ENCODE peak calls at places on chromosomes 1 and 21, in nine cellular contexts. One of them, this sample, is unnamed.

GRCh38 chr1:184499626-184500025 is 112.8 kb downstream of the C1orf21 start:
- DNase-seq in neural progenitor cell: peak; percentile 53
- DNase-seq in A549: no peak
- DNase-seq in H9: no peak
- DNase-seq in OCI-LY7: no peak
- DNase-seq in Peyer's patch: no peak
- DNase-seq in heart right ventricle: no peak
- DNase-seq in A673: no peak
- DNase-seq in stomach: no peak
- DNase-seq in this sample: no peak

GRCh38 chr1:202122639-202123335 is at the start of gene GPR37L1:
- DNase-seq in Peyer's patch: no peak
- DNase-seq in OCI-LY7: no peak
- DNase-seq in A673: no peak
- DNase-seq in stomach: peak; percentile 77
- DNase-seq in heart right ventricle: no peak
- DNase-seq in H9: peak; percentile 92
- DNase-seq in neural progenitor cell: peak; percentile 91
- DNase-seq in A549: peak; percentile 64
- DNase-seq in this sample: no peak

GRCh38 chr1:1544544-1544943 is 4.1 kb upstream of the TMEM240 start:
- DNase-seq in H9: no peak
- DNase-seq in A673: no peak
- DNase-seq in stomach: no peak
- DNase-seq in heart right ventricle: no peak
- DNase-seq in A549: no peak
- DNase-seq in Peyer's patch: no peak
- DNase-seq in OCI-LY7: no peak
- DNase-seq in neural progenitor cell: no peak
- DNase-seq in this sample: no peak

GRCh38 chr1:61561666-61562065 is 163.3 kb downstream of the TM2D1 start:
- DNase-seq in OCI-LY7: no peak
- DNase-seq in A673: no peak
- DNase-seq in neural progenitor cell: no peak
- DNase-seq in stomach: no peak
- DNase-seq in A549: no peak
- DNase-seq in Peyer's patch: no peak
- DNase-seq in H9: no peak
- DNase-seq in heart right ventricle: no peak
- DNase-seq in this sample: no peak

GRCh38 chr1:245197911-245198379 is 43.2 kb downstream of the KIF26B start:
- DNase-seq in heart right ventricle: no peak
- DNase-seq in H9: no peak
- DNase-seq in A549: no peak
- DNase-seq in Peyer's patch: no peak
- DNase-seq in neural progenitor cell: no peak
- DNase-seq in A673: peak; percentile 3
- DNase-seq in OCI-LY7: no peak
- DNase-seq in stomach: no peak
- DNase-seq in this sample: no peak

GRCh38 chr1:192945417-192946130 is 113.6 kb downstream of the UCHL5 start:
- DNase-seq in stomach: no peak
- DNase-seq in Peyer's patch: no peak
- DNase-seq in OCI-LY7: no peak
- DNase-seq in A549: no peak
- DNase-seq in neural progenitor cell: no peak
- DNase-seq in A673: no peak
- DNase-seq in H9: no peak
- DNase-seq in heart right ventricle: no peak
- DNase-seq in this sample: no peak

GRCh38 chr1:11944358-11944981 is 10.0 kb downstream of the PLOD1 start:
- DNase-seq in OCI-LY7: no peak
- DNase-seq in A549: no peak
- DNase-seq in A673: peak; percentile 93
- DNase-seq in Peyer's patch: no peak
- DNase-seq in heart right ventricle: no peak
- DNase-seq in stomach: no peak
- DNase-seq in H9: peak; percentile 80
- DNase-seq in neural progenitor cell: peak; percentile 53
- DNase-seq in this sample: no peak

GRCh38 chr1:62978056-62978455 is 194.1 kb downstream of the ATG4C start:
- DNase-seq in H9: no peak
- DNase-seq in neural progenitor cell: no peak
- DNase-seq in stomach: no peak
- DNase-seq in heart right ventricle: no peak
- DNase-seq in OCI-LY7: no peak
- DNase-seq in Peyer's patch: no peak
- DNase-seq in A549: no peak
- DNase-seq in A673: peak; percentile 44
- DNase-seq in this sample: no peak

GRCh38 chr1:151638812-151639211 is 27.0 kb downstream of the SNX27 start:
- DNase-seq in OCI-LY7: no peak
- DNase-seq in H9: no peak
- DNase-seq in A673: no peak
- DNase-seq in neural progenitor cell: no peak
- DNase-seq in heart right ventricle: no peak
- DNase-seq in Peyer's patch: no peak
- DNase-seq in A549: no peak
- DNase-seq in stomach: no peak
- DNase-seq in this sample: no peak

GRCh38 chr1:20143734-20144565 is 4.8 kb downstream of the PLA2G2F start:
- DNase-seq in neural progenitor cell: no peak
- DNase-seq in A549: no peak
- DNase-seq in heart right ventricle: no peak
- DNase-seq in A673: no peak
- DNase-seq in stomach: no peak
- DNase-seq in Peyer's patch: no peak
- DNase-seq in OCI-LY7: no peak
- DNase-seq in H9: no peak
- DNase-seq in this sample: no peak

GRCh38 chr1:153768316-153769126 is 6.7 kb upstream of the SLC27A3 start:
- DNase-seq in stomach: peak; percentile 83
- DNase-seq in A673: no peak
- DNase-seq in neural progenitor cell: no peak
- DNase-seq in H9: no peak
- DNase-seq in OCI-LY7: no peak
- DNase-seq in heart right ventricle: no peak
- DNase-seq in Peyer's patch: no peak
- DNase-seq in A549: no peak
- DNase-seq in this sample: no peak

GRCh38 chr1:18978706-18979105 is 22.2 kb upstream of the IFFO2 start:
- DNase-seq in OCI-LY7: no peak
- DNase-seq in A549: no peak
- DNase-seq in A673: no peak
- DNase-seq in neural progenitor cell: no peak
- DNase-seq in Peyer's patch: no peak
- DNase-seq in H9: no peak
- DNase-seq in stomach: no peak
- DNase-seq in heart right ventricle: peak; percentile 23
- DNase-seq in this sample: no peak

GRCh38 chr1:89525169-89525855 is 683 bp downstream of the LRRC8B start:
- DNase-seq in H9: no peak
- DNase-seq in Peyer's patch: peak; percentile 77
- DNase-seq in A673: peak; percentile 76
- DNase-seq in A549: peak; percentile 41
- DNase-seq in neural progenitor cell: peak; percentile 54
- DNase-seq in heart right ventricle: peak; percentile 34
- DNase-seq in stomach: no peak
- DNase-seq in OCI-LY7: peak; percentile 76
- DNase-seq in this sample: peak; percentile 37
- TF ChIP-seq CTCF in H9: no peak
- TF ChIP-seq CTCF in Peyer's patch: no peak
- TF ChIP-seq CTCF in A673: peak; percentile 33
- TF ChIP-seq CTCF in A549: no peak
- TF ChIP-seq CTCF in neural progenitor cell: no peak
- TF ChIP-seq CTCF in heart right ventricle: no peak
- TF ChIP-seq CTCF in stomach: no peak
- TF ChIP-seq CTCF in OCI-LY7: peak; percentile 46
- TF ChIP-seq CTCF in this sample: no peak

GRCh38 chr21:27694667-27695066 is 727.8 kb upstream of the ADAMTS5 start:
- DNase-seq in heart right ventricle: no peak
- DNase-seq in A549: no peak
- DNase-seq in stomach: no peak
- DNase-seq in OCI-LY7: no peak
- DNase-seq in H9: no peak
- DNase-seq in neural progenitor cell: no peak
- DNase-seq in A673: no peak
- DNase-seq in Peyer's patch: no peak
- DNase-seq in this sample: no peak

GRCh38 chr21:27688773-27689172 is 721.9 kb upstream of the ADAMTS5 start:
- DNase-seq in H9: no peak
- DNase-seq in A549: no peak
- DNase-seq in Peyer's patch: no peak
- DNase-seq in heart right ventricle: no peak
- DNase-seq in OCI-LY7: no peak
- DNase-seq in neural progenitor cell: no peak
- DNase-seq in stomach: no peak
- DNase-seq in A673: no peak
- DNase-seq in this sample: no peak

GRCh38 chr21:27695246-27695645 is 728.4 kb upstream of the ADAMTS5 start:
- DNase-seq in OCI-LY7: no peak
- DNase-seq in Peyer's patch: no peak
- DNase-seq in heart right ventricle: no peak
- DNase-seq in H9: no peak
- DNase-seq in A549: no peak
- DNase-seq in stomach: no peak
- DNase-seq in A673: no peak
- DNase-seq in neural progenitor cell: no peak
- DNase-seq in this sample: no peak

GRCh38 chr21:27693376-27693775 is 726.5 kb upstream of the ADAMTS5 start:
- DNase-seq in H9: no peak
- DNase-seq in stomach: no peak
- DNase-seq in Peyer's patch: no peak
- DNase-seq in OCI-LY7: no peak
- DNase-seq in A549: no peak
- DNase-seq in A673: no peak
- DNase-seq in neural progenitor cell: no peak
- DNase-seq in heart right ventricle: no peak
- DNase-seq in this sample: no peak
- H3K27ac ChIP-seq in H9: no peak overlapping the region
- H3K27ac ChIP-seq in stomach: no peak overlapping the region
- H3K27ac ChIP-seq in Peyer's patch: no peak overlapping the region
- H3K27ac ChIP-seq in OCI-LY7: no peak overlapping the region
- H3K27ac ChIP-seq in A549: no peak overlapping the region
- H3K27ac ChIP-seq in A673: no peak overlapping the region
- H3K27ac ChIP-seq in neural progenitor cell: no peak overlapping the region
- H3K27ac ChIP-seq in heart right ventricle: no peak overlapping the region
- H3K27ac ChIP-seq in this sample: no peak overlapping the region

GRCh38 chr1:100152271-100152670 is 19.3 kb downstream of the TRMT13 start:
- DNase-seq in A673: no peak
- DNase-seq in OCI-LY7: peak; percentile 44
- DNase-seq in Peyer's patch: no peak
- DNase-seq in stomach: no peak
- DNase-seq in heart right ventricle: no peak
- DNase-seq in neural progenitor cell: no peak
- DNase-seq in H9: no peak
- DNase-seq in A549: no peak
- DNase-seq in this sample: no peak
- TF ChIP-seq CTCF in A673: no peak
- TF ChIP-seq CTCF in OCI-LY7: no peak
- TF ChIP-seq CTCF in Peyer's patch: no peak
- TF ChIP-seq CTCF in stomach: no peak
- TF ChIP-seq CTCF in heart right ventricle: no peak
- TF ChIP-seq CTCF in neural progenitor cell: no peak
- TF ChIP-seq CTCF in H9: no peak
- TF ChIP-seq CTCF in A549: no peak
- TF ChIP-seq CTCF in this sample: no peak

DNA sequence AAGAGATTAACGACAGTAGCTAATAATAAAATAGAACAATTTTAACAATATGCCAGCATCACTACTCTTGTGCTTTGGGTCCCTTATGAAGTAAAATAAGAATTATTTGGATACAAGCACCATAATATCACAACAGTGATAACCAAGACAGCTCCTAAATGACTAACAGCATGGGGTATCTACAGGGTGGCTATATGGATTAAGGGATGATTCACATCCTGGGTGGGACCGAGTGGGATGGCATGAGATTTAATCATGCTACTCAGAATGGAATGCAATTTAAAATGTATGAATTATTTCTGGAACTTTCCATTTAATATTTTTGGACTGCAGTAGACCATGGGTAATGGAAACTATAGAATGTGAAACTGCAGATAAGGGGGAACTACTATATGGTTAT is 28.1 kb upstream of the B3GALNT2 start:
- DNase-seq in Peyer's patch: no peak
- DNase-seq in heart right ventricle: no peak
- DNase-seq in A673: peak; percentile 60
- DNase-seq in A549: no peak
- DNase-seq in OCI-LY7: no peak
- DNase-seq in neural progenitor cell: no peak
- DNase-seq in H9: no peak
- DNase-seq in stomach: no peak
- DNase-seq in this sample: no peak
- H3K27ac ChIP-seq in Peyer's patch: no peak overlapping the region
- H3K27ac ChIP-seq in heart right ventricle: no peak overlapping the region
- H3K27ac ChIP-seq in A673: peak overlapping the region; percentile 59
- H3K27ac ChIP-seq in A549: no peak overlapping the region
- H3K27ac ChIP-seq in OCI-LY7: no peak overlapping the region
- H3K27ac ChIP-seq in neural progenitor cell: no peak overlapping the region
- H3K27ac ChIP-seq in H9: no peak overlapping the region
- H3K27ac ChIP-seq in stomach: no peak overlapping the region
- H3K27ac ChIP-seq in this sample: no peak overlapping the region

This sample was measured in CD8-positive, alpha-beta T cell.